ENCODE peak calls at places on chromosomes 1 and 21, in seven cellular contexts. U, M, L, H, I, T and S are unnamed samples.

GRCh38 chr1:39632491-39633417 is 6.7 kb downstream of the HEYL start:
- DNase-seq in U (peak), M (no peak), L (peak), H (peak), I (peak), T (peak), S (peak)

GRCh38 chr21:28991861-28992525 is 684 bp downstream of the LTN1 start:
- DNase-seq in U (no peak), M (no peak), L (no peak), H (no peak), I (no peak), T (no peak), S (peak)

GRCh38 chr1:42733415-42734200 is 6.4 kb downstream of the CLDN19 start:
- DNase-seq in U (no peak), M (no peak), L (no peak), H (no peak), I (no peak), T (no peak), S (no peak)

GRCh38 chr1:16433066-16433465 is 4.2 kb downstream of the SPATA21 start:
- DNase-seq in U (no peak), M (no peak), L (no peak), H (no peak), I (no peak), T (no peak), S (no peak)

GRCh38 chr1:154941332-154941995 is 4.9 kb upstream of the PMVK start:
- DNase-seq in U (no peak), M (no peak), L (peak), H (peak), I (no peak), T (no peak), S (peak)

GRCh38 chr1:43705982-43706597 is 1.2 kb upstream of the ST3GAL3 start:
- DNase-seq in U (no peak), M (no peak), L (no peak), H (peak), I (no peak), T (no peak), S (no peak)

GRCh38 chr1:168121314-168122029 is 15.3 kb downstream of the GPR161 start:
- DNase-seq in U (peak), M (peak), L (peak), H (peak), I (peak), T (peak), S (peak)

GRCh38 chr1:183023601-183024351 is 556 bp downstream of the LAMC1 start:
- DNase-seq in U (peak), M (peak), L (peak), H (peak), I (no peak), T (peak), S (no peak)

GRCh38 chr1:66412689-66413088 is 121.3 kb upstream of the SGIP1 start:
- DNase-seq in U (no peak), M (no peak), L (no peak), H (peak), I (no peak), T (no peak), S (peak)

GRCh38 chr1:109788695-109789521 is 25.2 kb upstream of the EPS8L3 start:
- DNase-seq in U (peak), M (no peak), L (peak), H (no peak), I (no peak), T (no peak), S (no peak)

GRCh38 chr21:37300114-37300746 is 33.1 kb upstream of the VPS26C start:
- DNase-seq in U (no peak), M (no peak), L (no peak), H (no peak), I (no peak), T (no peak), S (no peak)

GRCh38 chr1:186828612-186829542 is at the start of gene PLA2G4A:
- DNase-seq in U (peak), M (peak), L (peak), H (peak), I (peak), T (peak), S (peak)

GRCh38 chr1:228839656-228840055 is 104.4 kb downstream of the RHOU start:
- DNase-seq in U (no peak), M (no peak), L (no peak), H (no peak), I (no peak), T (no peak), S (no peak)

GRCh38 chr1:117653732-117654484 is 48.1 kb downstream of the TENT5C start:
- DNase-seq in U (no peak), M (no peak), L (no peak), H (no peak), I (no peak), T (no peak), S (no peak)

GRCh38 chr1:51272916-51273315 is 36.8 kb downstream of the RNF11 start:
- DNase-seq in U (no peak), M (no peak), L (no peak), H (no peak), I (no peak), T (no peak), S (no peak)

GRCh38 chr1:228333739-228334115 is 72.9 kb downstream of the TRIM11 start:
- DNase-seq in U (no peak), M (no peak), L (no peak), H (no peak), I (no peak), T (peak), S (no peak)

GRCh38 chr1:226741009-226741408 is 1.9 kb upstream of the ITPKB start:
- DNase-seq in U (no peak), M (no peak), L (no peak), H (no peak), I (no peak), T (no peak), S (no peak)

GRCh38 chr1:175179837-175180590 is 12.6 kb downstream of the KIAA0040 start:
- DNase-seq in U (no peak), M (no peak), L (no peak), H (no peak), I (no peak), T (no peak), S (no peak)

GRCh38 chr1:166969074-166969677 is 6.2 kb downstream of the ILDR2 start:
- DNase-seq in U (no peak), M (no peak), L (no peak), H (no peak), I (no peak), T (no peak), S (no peak)

GRCh38 chr1:165914136-165914798 is 86.9 kb downstream of the UCK2 start:
- DNase-seq in U (peak), M (peak), L (peak), H (peak), I (peak), T (no peak), S (peak)

GRCh38 chr21:45988366-45989347 is 7.1 kb downstream of the COL6A1 start:
- DNase-seq in U (peak), M (peak), L (peak), H (no peak), I (no peak), T (no peak), S (no peak)

GRCh38 chr21:46295996-46296752 is 10.0 kb downstream of the YBEY start:
- DNase-seq in U (peak), M (peak), L (peak), H (peak), I (peak), T (peak), S (peak)

GRCh38 chr1:30378991-30379581 is 344.3 kb downstream of the MATN1 start:
- DNase-seq in U (peak), M (no peak), L (peak), H (peak), I (peak), T (no peak), S (peak)

GRCh38 chr1:94862718-94863117 is 42.6 kb downstream of the SLC44A3 start:
- DNase-seq in U (no peak), M (no peak), L (no peak), H (no peak), I (no peak), T (no peak), S (no peak)

GRCh38 chr1:9758559-9759121 is 65.1 kb downstream of the CLSTN1 start:
- DNase-seq in U (no peak), M (no peak), L (no peak), H (no peak), I (no peak), T (no peak), S (no peak)

GRCh38 chr1:18608534-18608933 is 22.1 kb upstream of the PAX7 start:
- DNase-seq in U (no peak), M (no peak), L (no peak), H (no peak), I (no peak), T (no peak), S (no peak)

GRCh38 chr1:22808846-22809501 is 98.3 kb downstream of the EPHB2 start:
- DNase-seq in U (peak), M (peak), L (peak), H (peak), I (peak), T (peak), S (peak)

GRCh38 chr21:33189237-33189636 is 40.5 kb upstream of the IFNAR2 start:
- DNase-seq in U (no peak), M (no peak), L (no peak), H (no peak), I (no peak), T (no peak), S (no peak)

GRCh38 chr1:205077158-205077933 is 6.9 kb downstream of the TMEM81 start:
- DNase-seq in U (no peak), M (no peak), L (no peak), H (peak), I (no peak), T (no peak), S (no peak)

GRCh38 chr21:45825209-45825602 is 156.4 kb upstream of the COL6A1 start:
- DNase-seq in U (no peak), M (no peak), L (no peak), H (no peak), I (no peak), T (no peak), S (no peak)

GRCh38 chr1:94095112-94095637 is 25.8 kb downstream of the ABCA4 start:
- DNase-seq in U (peak), M (peak), L (peak), H (peak), I (peak), T (peak), S (peak)

GRCh38 chr1:30106125-30106524 is 617.3 kb downstream of the MATN1 start:
- DNase-seq in U (peak), M (no peak), L (no peak), H (peak), I (peak), T (no peak), S (peak)

GRCh38 chr1:153658400-153659174 is at the start of gene SNAPIN:
- DNase-seq in U (peak), M (peak), L (peak), H (peak), I (peak), T (peak), S (peak)
- TF ChIP-seq CTCF in U (peak), M (no peak), L (no peak), H (no peak), I (peak), T (peak), S (peak)

DNA sequence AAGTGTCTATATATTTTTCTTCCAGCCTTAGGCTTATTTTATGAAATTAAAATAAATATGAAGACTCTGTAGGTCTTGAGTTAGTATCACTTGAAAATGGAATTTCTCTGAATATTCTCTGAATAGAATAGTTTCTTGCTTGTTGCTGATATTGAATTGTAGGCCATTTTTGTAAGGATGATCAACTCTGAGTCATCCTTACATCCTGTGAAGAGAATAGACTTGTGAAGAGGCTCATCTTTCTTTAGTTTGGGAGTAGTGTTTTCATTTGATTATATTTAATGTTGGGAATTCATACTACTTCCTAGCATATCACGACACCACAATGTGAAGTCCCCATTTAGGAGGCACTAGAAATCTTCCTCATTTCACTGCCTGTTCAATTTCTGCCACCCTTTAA is 27.5 kb upstream of the CD1D start:
- DNase-seq in U (no peak), M (no peak), L (no peak), H (no peak), I (no peak), T (no peak), S (no peak)
- H3K4me3 ChIP-seq in U (no peak), M (no peak), L (no peak), H (no peak), I (no peak), T (no peak), S (no peak)

GRCh38 chr1:159200759-159201158 is 3.9 kb upstream of the ACKR1 start:
- DNase-seq in U (no peak), M (no peak), L (no peak), H (no peak), I (no peak), T (no peak), S (no peak)

GRCh38 chr1:159199901-159200300 is 4.8 kb upstream of the ACKR1 start:
- DNase-seq in U (no peak), M (no peak), L (no peak), H (no peak), I (no peak), T (no peak), S (no peak)

GRCh38 chr1:159197767-159198557 is 6.7 kb upstream of the ACKR1 start:
- DNase-seq in U (peak), M (peak), L (no peak), H (peak), I (peak), T (peak), S (peak)

GRCh38 chr1:159196543-159196942 is 8.1 kb upstream of the ACKR1 start:
- DNase-seq in U (no peak), M (no peak), L (no peak), H (no peak), I (no peak), T (no peak), S (no peak)
- TF ChIP-seq CTCF in U (no peak), M (no peak), L (no peak), H (peak), I (peak), T (no peak), S (peak)

GRCh38 chr1:201397675-201398074 is 1.4 kb downstream of the LAD1 start:
- DNase-seq in U (no peak), M (no peak), L (no peak), H (no peak), I (no peak), T (no peak), S (no peak)
- H3K4me3 ChIP-seq in U (no peak), M (no peak), L (no peak), H (no peak), I (no peak), T (no peak), S (no peak)

DNA sequence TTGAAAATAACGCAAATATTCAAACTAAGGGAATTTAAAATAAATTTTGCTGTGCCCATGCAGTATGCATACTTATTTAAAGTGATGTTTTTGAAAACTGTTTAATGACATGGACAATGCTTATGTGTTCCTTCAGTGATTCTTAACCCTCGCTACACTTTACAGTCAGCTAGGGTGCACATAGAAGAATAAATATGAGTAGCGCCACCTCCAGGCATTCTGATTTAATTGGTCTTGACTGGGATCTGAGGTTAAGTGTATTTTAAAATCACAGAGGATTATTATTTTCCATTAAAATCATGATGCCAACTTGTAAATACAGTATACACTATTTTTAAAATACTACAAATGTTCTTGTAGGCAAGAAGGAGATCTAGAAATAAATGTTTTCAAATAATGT is 373.5 kb upstream of the ADGRL4 start:
- DNase-seq in U (no peak), M (no peak), L (no peak), H (no peak), I (no peak), T (no peak), S (no peak)
- TF ChIP-seq CTCF in U (no peak), M (no peak), L (no peak), H (no peak), I (no peak), T (no peak), S (no peak)

DNA sequence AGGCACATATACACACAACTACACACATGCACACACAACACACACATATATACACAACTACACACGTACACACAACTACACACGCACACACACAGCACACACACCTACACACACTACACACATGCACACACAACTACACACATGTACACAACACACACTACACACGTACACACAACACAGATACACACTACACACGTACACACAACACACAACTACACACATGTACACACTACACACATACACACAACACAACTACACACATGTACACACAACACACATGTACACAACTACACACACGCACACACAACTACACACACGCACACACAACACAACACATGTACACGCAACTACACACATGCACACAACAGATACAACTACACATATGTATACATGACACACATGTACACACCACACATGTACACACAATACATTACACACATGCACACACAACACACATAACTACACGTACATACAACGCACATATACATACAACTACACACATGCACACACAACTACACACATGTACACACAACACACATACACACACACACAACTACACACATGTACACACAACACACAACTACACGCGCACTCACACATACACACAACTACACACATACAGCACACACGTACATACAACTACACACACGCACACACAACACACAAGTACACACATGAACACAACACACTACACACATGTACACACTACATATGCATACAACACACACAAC is 318.2 kb downstream of the CAMTA1 start:
- DNase-seq in U (no peak), M (no peak), L (no peak), H (no peak), I (no peak), T (no peak), S (no peak)
- H3K4me3 ChIP-seq in U (no peak), M (no peak), L (no peak), H (no peak), I (no peak), T (no peak), S (no peak)

GRCh38 chr1:90550616-90551406 is 166.3 kb downstream of the BARHL2 start:
- DNase-seq in U (no peak), M (no peak), L (no peak), H (no peak), I (no peak), T (no peak), S (no peak)
- TF ChIP-seq CTCF in U (no peak), M (no peak), L (no peak), H (no peak), I (no peak), T (no peak), S (no peak)